ENCODE peak calls at places on chromosome 4, in nine cellular contexts. One of them, this sample, is unnamed.

GRCh38 chr4:159549092-159549491 is 446.2 kb downstream of the RAPGEF2 start:
- DNase-seq in psoas muscle: no peak
- DNase-seq in AG08396: no peak
- DNase-seq in pancreas: no peak
- DNase-seq in NCI-H446 treated with DMSO at 0.1 percent for 48 hours: no peak
- DNase-seq in brain microvascular endothelial cell: peak
- DNase-seq in aorta: no peak
- DNase-seq in AG10803: no peak
- DNase-seq in activated CD4-positive, alpha-beta T cell treated with anti-CD3 and anti-CD28 coated beads, Interleukin-2, amount 10 ng/mL, durations not matched to agents 7 days and 5 days: no peak
- DNase-seq in this sample: no peak

GRCh38 chr4:15718465-15718864 is 15.6 kb downstream of the BST1 start:
- DNase-seq in psoas muscle: no peak
- DNase-seq in AG08396: no peak
- DNase-seq in pancreas: no peak
- DNase-seq in NCI-H446 treated with DMSO at 0.1 percent for 48 hours: no peak
- DNase-seq in brain microvascular endothelial cell: no peak
- DNase-seq in aorta: no peak
- DNase-seq in AG10803: no peak
- DNase-seq in activated CD4-positive, alpha-beta T cell treated with anti-CD3 and anti-CD28 coated beads, Interleukin-2, amount 10 ng/mL, durations not matched to agents 7 days and 5 days: no peak
- DNase-seq in this sample: no peak

GRCh38 chr4:108700358-108700757 is 50.0 kb downstream of the OSTC start:
- DNase-seq in psoas muscle: no peak
- DNase-seq in AG08396: no peak
- DNase-seq in pancreas: no peak
- DNase-seq in NCI-H446 treated with DMSO at 0.1 percent for 48 hours: no peak
- DNase-seq in brain microvascular endothelial cell: no peak
- DNase-seq in aorta: no peak
- DNase-seq in AG10803: peak
- DNase-seq in activated CD4-positive, alpha-beta T cell treated with anti-CD3 and anti-CD28 coated beads, Interleukin-2, amount 10 ng/mL, durations not matched to agents 7 days and 5 days: no peak
- DNase-seq in this sample: no peak

GRCh38 chr4:103400405-103400804 is 202.3 kb upstream of the CENPE start:
- DNase-seq in psoas muscle: no peak
- DNase-seq in AG08396: no peak
- DNase-seq in pancreas: no peak
- DNase-seq in NCI-H446 treated with DMSO at 0.1 percent for 48 hours: no peak
- DNase-seq in brain microvascular endothelial cell: peak
- DNase-seq in aorta: no peak
- DNase-seq in AG10803: no peak
- DNase-seq in activated CD4-positive, alpha-beta T cell treated with anti-CD3 and anti-CD28 coated beads, Interleukin-2, amount 10 ng/mL, durations not matched to agents 7 days and 5 days: no peak
- DNase-seq in this sample: no peak

GRCh38 chr4:68865178-68865638 is 49.4 kb downstream of the UGT2B10 start:
- DNase-seq in psoas muscle: no peak
- DNase-seq in AG08396: no peak
- DNase-seq in pancreas: peak
- DNase-seq in NCI-H446 treated with DMSO at 0.1 percent for 48 hours: no peak
- DNase-seq in brain microvascular endothelial cell: no peak
- DNase-seq in aorta: no peak
- DNase-seq in AG10803: no peak
- DNase-seq in activated CD4-positive, alpha-beta T cell treated with anti-CD3 and anti-CD28 coated beads, Interleukin-2, amount 10 ng/mL, durations not matched to agents 7 days and 5 days: no peak
- DNase-seq in this sample: no peak

GRCh38 chr4:184922301-184922700 is 96.0 kb upstream of the HELT start:
- DNase-seq in psoas muscle: no peak
- DNase-seq in AG08396: no peak
- DNase-seq in pancreas: no peak
- DNase-seq in NCI-H446 treated with DMSO at 0.1 percent for 48 hours: no peak
- DNase-seq in brain microvascular endothelial cell: no peak
- DNase-seq in aorta: no peak
- DNase-seq in AG10803: no peak
- DNase-seq in activated CD4-positive, alpha-beta T cell treated with anti-CD3 and anti-CD28 coated beads, Interleukin-2, amount 10 ng/mL, durations not matched to agents 7 days and 5 days: no peak
- DNase-seq in this sample: no peak

GRCh38 chr4:10074767-10075105 is 41.9 kb downstream of the WDR1 start:
- DNase-seq in psoas muscle: no peak
- DNase-seq in AG08396: peak
- DNase-seq in pancreas: no peak
- DNase-seq in NCI-H446 treated with DMSO at 0.1 percent for 48 hours: no peak
- DNase-seq in brain microvascular endothelial cell: peak
- DNase-seq in aorta: no peak
- DNase-seq in AG10803: peak
- DNase-seq in activated CD4-positive, alpha-beta T cell treated with anti-CD3 and anti-CD28 coated beads, Interleukin-2, amount 10 ng/mL, durations not matched to agents 7 days and 5 days: no peak
- DNase-seq in this sample: no peak

GRCh38 chr4:107552306-107552705 is 167.7 kb downstream of the PAPSS1 start:
- DNase-seq in psoas muscle: no peak
- DNase-seq in AG08396: no peak
- DNase-seq in pancreas: no peak
- DNase-seq in NCI-H446 treated with DMSO at 0.1 percent for 48 hours: no peak
- DNase-seq in brain microvascular endothelial cell: no peak
- DNase-seq in aorta: no peak
- DNase-seq in AG10803: peak
- DNase-seq in activated CD4-positive, alpha-beta T cell treated with anti-CD3 and anti-CD28 coated beads, Interleukin-2, amount 10 ng/mL, durations not matched to agents 7 days and 5 days: no peak
- DNase-seq in this sample: no peak

GRCh38 chr4:140251566-140251965 is 97.6 kb upstream of the MAML3 start:
- DNase-seq in psoas muscle: no peak
- DNase-seq in AG08396: no peak
- DNase-seq in pancreas: no peak
- DNase-seq in NCI-H446 treated with DMSO at 0.1 percent for 48 hours: no peak
- DNase-seq in brain microvascular endothelial cell: no peak
- DNase-seq in aorta: no peak
- DNase-seq in AG10803: no peak
- DNase-seq in activated CD4-positive, alpha-beta T cell treated with anti-CD3 and anti-CD28 coated beads, Interleukin-2, amount 10 ng/mL, durations not matched to agents 7 days and 5 days: no peak
- DNase-seq in this sample: no peak

GRCh38 chr4:111806331-111806730 is 338.9 kb upstream of the FAM241A start:
- DNase-seq in psoas muscle: no peak
- DNase-seq in AG08396: no peak
- DNase-seq in pancreas: no peak
- DNase-seq in NCI-H446 treated with DMSO at 0.1 percent for 48 hours: no peak
- DNase-seq in brain microvascular endothelial cell: peak
- DNase-seq in aorta: no peak
- DNase-seq in AG10803: no peak
- DNase-seq in activated CD4-positive, alpha-beta T cell treated with anti-CD3 and anti-CD28 coated beads, Interleukin-2, amount 10 ng/mL, durations not matched to agents 7 days and 5 days: no peak
- DNase-seq in this sample: no peak

GRCh38 chr4:13558881-13559280 is 14.6 kb upstream of the NKX3-2 start:
- DNase-seq in psoas muscle: no peak
- DNase-seq in AG08396: no peak
- DNase-seq in pancreas: no peak
- DNase-seq in NCI-H446 treated with DMSO at 0.1 percent for 48 hours: no peak
- DNase-seq in brain microvascular endothelial cell: no peak
- DNase-seq in aorta: no peak
- DNase-seq in AG10803: no peak
- DNase-seq in activated CD4-positive, alpha-beta T cell treated with anti-CD3 and anti-CD28 coated beads, Interleukin-2, amount 10 ng/mL, durations not matched to agents 7 days and 5 days: no peak
- DNase-seq in this sample: no peak

GRCh38 chr4:25504932-25505636 is 128.0 kb downstream of the ANAPC4 start:
- DNase-seq in psoas muscle: no peak
- DNase-seq in AG08396: no peak
- DNase-seq in pancreas: no peak
- DNase-seq in NCI-H446 treated with DMSO at 0.1 percent for 48 hours: no peak
- DNase-seq in brain microvascular endothelial cell: no peak
- DNase-seq in aorta: no peak
- DNase-seq in AG10803: no peak
- DNase-seq in activated CD4-positive, alpha-beta T cell treated with anti-CD3 and anti-CD28 coated beads, Interleukin-2, amount 10 ng/mL, durations not matched to agents 7 days and 5 days: no peak
- DNase-seq in this sample: no peak

GRCh38 chr4:140754918-140755810 is 1.0 kb downstream of the TBC1D9 start:
- DNase-seq in psoas muscle: no peak
- DNase-seq in AG08396: no peak
- DNase-seq in pancreas: no peak
- DNase-seq in NCI-H446 treated with DMSO at 0.1 percent for 48 hours: no peak
- DNase-seq in brain microvascular endothelial cell: no peak
- DNase-seq in aorta: no peak
- DNase-seq in AG10803: no peak
- DNase-seq in activated CD4-positive, alpha-beta T cell treated with anti-CD3 and anti-CD28 coated beads, Interleukin-2, amount 10 ng/mL, durations not matched to agents 7 days and 5 days: no peak
- DNase-seq in this sample: no peak

GRCh38 chr4:41256740-41257256 is at the start of gene UCHL1:
- DNase-seq in psoas muscle: peak
- DNase-seq in AG08396: peak
- DNase-seq in pancreas: no peak
- DNase-seq in NCI-H446 treated with DMSO at 0.1 percent for 48 hours: peak
- DNase-seq in brain microvascular endothelial cell: peak
- DNase-seq in aorta: peak
- DNase-seq in AG10803: peak
- DNase-seq in activated CD4-positive, alpha-beta T cell treated with anti-CD3 and anti-CD28 coated beads, Interleukin-2, amount 10 ng/mL, durations not matched to agents 7 days and 5 days: no peak
- DNase-seq in this sample: peak

GRCh38 chr4:140609548-140610425 is 41.0 kb upstream of the UCP1 start:
- DNase-seq in psoas muscle: no peak
- DNase-seq in AG08396: peak
- DNase-seq in pancreas: no peak
- DNase-seq in NCI-H446 treated with DMSO at 0.1 percent for 48 hours: peak
- DNase-seq in brain microvascular endothelial cell: peak
- DNase-seq in aorta: no peak
- DNase-seq in AG10803: peak
- DNase-seq in activated CD4-positive, alpha-beta T cell treated with anti-CD3 and anti-CD28 coated beads, Interleukin-2, amount 10 ng/mL, durations not matched to agents 7 days and 5 days: no peak
- DNase-seq in this sample: peak

GRCh38 chr4:41887821-41888699 is 47.2 kb upstream of the TMEM33 start:
- DNase-seq in psoas muscle: no peak
- DNase-seq in AG08396: no peak
- DNase-seq in pancreas: no peak
- DNase-seq in NCI-H446 treated with DMSO at 0.1 percent for 48 hours: no peak
- DNase-seq in brain microvascular endothelial cell: peak
- DNase-seq in aorta: no peak
- DNase-seq in AG10803: peak
- DNase-seq in activated CD4-positive, alpha-beta T cell treated with anti-CD3 and anti-CD28 coated beads, Interleukin-2, amount 10 ng/mL, durations not matched to agents 7 days and 5 days: peak
- DNase-seq in this sample: peak

GRCh38 chr4:8439914-8440490 is 521 bp downstream of the ACOX3 start:
- DNase-seq in psoas muscle: no peak
- DNase-seq in AG08396: no peak
- DNase-seq in pancreas: no peak
- DNase-seq in NCI-H446 treated with DMSO at 0.1 percent for 48 hours: no peak
- DNase-seq in brain microvascular endothelial cell: no peak
- DNase-seq in aorta: no peak
- DNase-seq in AG10803: peak
- DNase-seq in activated CD4-positive, alpha-beta T cell treated with anti-CD3 and anti-CD28 coated beads, Interleukin-2, amount 10 ng/mL, durations not matched to agents 7 days and 5 days: peak
- DNase-seq in this sample: peak

GRCh38 chr4:4456351-4456750 is 69.4 kb downstream of the NSG1 start:
- DNase-seq in psoas muscle: no peak
- DNase-seq in AG08396: no peak
- DNase-seq in pancreas: no peak
- DNase-seq in NCI-H446 treated with DMSO at 0.1 percent for 48 hours: no peak
- DNase-seq in brain microvascular endothelial cell: peak
- DNase-seq in aorta: no peak
- DNase-seq in AG10803: no peak
- DNase-seq in activated CD4-positive, alpha-beta T cell treated with anti-CD3 and anti-CD28 coated beads, Interleukin-2, amount 10 ng/mL, durations not matched to agents 7 days and 5 days: no peak
- DNase-seq in this sample: no peak

GRCh38 chr4:48557478-48557877 is 67.4 kb downstream of the ZAR1 start:
- DNase-seq in psoas muscle: no peak
- DNase-seq in AG08396: no peak
- DNase-seq in pancreas: no peak
- DNase-seq in NCI-H446 treated with DMSO at 0.1 percent for 48 hours: no peak
- DNase-seq in brain microvascular endothelial cell: no peak
- DNase-seq in aorta: no peak
- DNase-seq in AG10803: no peak
- DNase-seq in activated CD4-positive, alpha-beta T cell treated with anti-CD3 and anti-CD28 coated beads, Interleukin-2, amount 10 ng/mL, durations not matched to agents 7 days and 5 days: no peak
- DNase-seq in this sample: no peak

GRCh38 chr4:88008133-88008621 is 742 bp downstream of the PKD2 start:
- DNase-seq in psoas muscle: peak
- DNase-seq in AG08396: peak
- DNase-seq in pancreas: peak
- DNase-seq in NCI-H446 treated with DMSO at 0.1 percent for 48 hours: no peak
- DNase-seq in brain microvascular endothelial cell: peak
- DNase-seq in aorta: peak
- DNase-seq in AG10803: peak
- DNase-seq in activated CD4-positive, alpha-beta T cell treated with anti-CD3 and anti-CD28 coated beads, Interleukin-2, amount 10 ng/mL, durations not matched to agents 7 days and 5 days: peak
- DNase-seq in this sample: peak

GRCh38 chr4:112910109-112910736 is 139.2 kb upstream of the ANK2 start:
- DNase-seq in psoas muscle: no peak
- DNase-seq in AG08396: peak
- DNase-seq in pancreas: no peak
- DNase-seq in NCI-H446 treated with DMSO at 0.1 percent for 48 hours: peak
- DNase-seq in brain microvascular endothelial cell: peak
- DNase-seq in aorta: no peak
- DNase-seq in AG10803: peak
- DNase-seq in activated CD4-positive, alpha-beta T cell treated with anti-CD3 and anti-CD28 coated beads, Interleukin-2, amount 10 ng/mL, durations not matched to agents 7 days and 5 days: no peak
- DNase-seq in this sample: no peak

GRCh38 chr4:170259631-170260153 is 169.9 kb upstream of the AADAT start:
- DNase-seq in psoas muscle: peak
- DNase-seq in AG08396: peak
- DNase-seq in pancreas: peak
- DNase-seq in NCI-H446 treated with DMSO at 0.1 percent for 48 hours: peak
- DNase-seq in brain microvascular endothelial cell: peak
- DNase-seq in aorta: no peak
- DNase-seq in AG10803: peak
- DNase-seq in activated CD4-positive, alpha-beta T cell treated with anti-CD3 and anti-CD28 coated beads, Interleukin-2, amount 10 ng/mL, durations not matched to agents 7 days and 5 days: peak
- DNase-seq in this sample: peak

GRCh38 chr4:111959202-111959601 is 186.1 kb upstream of the FAM241A start:
- DNase-seq in psoas muscle: no peak
- DNase-seq in AG08396: no peak
- DNase-seq in pancreas: no peak
- DNase-seq in NCI-H446 treated with DMSO at 0.1 percent for 48 hours: no peak
- DNase-seq in brain microvascular endothelial cell: peak
- DNase-seq in aorta: no peak
- DNase-seq in AG10803: peak
- DNase-seq in activated CD4-positive, alpha-beta T cell treated with anti-CD3 and anti-CD28 coated beads, Interleukin-2, amount 10 ng/mL, durations not matched to agents 7 days and 5 days: no peak
- DNase-seq in this sample: peak

GRCh38 chr4:155491336-155492131 is 114.8 kb upstream of the MAP9 start:
- DNase-seq in psoas muscle: no peak
- DNase-seq in AG08396: no peak
- DNase-seq in pancreas: no peak
- DNase-seq in NCI-H446 treated with DMSO at 0.1 percent for 48 hours: no peak
- DNase-seq in brain microvascular endothelial cell: no peak
- DNase-seq in aorta: no peak
- DNase-seq in AG10803: no peak
- DNase-seq in activated CD4-positive, alpha-beta T cell treated with anti-CD3 and anti-CD28 coated beads, Interleukin-2, amount 10 ng/mL, durations not matched to agents 7 days and 5 days: no peak
- DNase-seq in this sample: peak

GRCh38 chr4:159384619-159385018 is 281.7 kb downstream of the RAPGEF2 start:
- DNase-seq in psoas muscle: no peak
- DNase-seq in AG08396: no peak
- DNase-seq in pancreas: no peak
- DNase-seq in NCI-H446 treated with DMSO at 0.1 percent for 48 hours: no peak
- DNase-seq in brain microvascular endothelial cell: no peak
- DNase-seq in aorta: no peak
- DNase-seq in AG10803: peak
- DNase-seq in activated CD4-positive, alpha-beta T cell treated with anti-CD3 and anti-CD28 coated beads, Interleukin-2, amount 10 ng/mL, durations not matched to agents 7 days and 5 days: no peak
- DNase-seq in this sample: no peak

GRCh38 chr4:5816851-5817375 is 76.0 kb downstream of the CRMP1 start:
- DNase-seq in psoas muscle: no peak
- DNase-seq in AG08396: no peak
- DNase-seq in pancreas: no peak
- DNase-seq in NCI-H446 treated with DMSO at 0.1 percent for 48 hours: no peak
- DNase-seq in brain microvascular endothelial cell: no peak
- DNase-seq in aorta: peak
- DNase-seq in AG10803: no peak
- DNase-seq in activated CD4-positive, alpha-beta T cell treated with anti-CD3 and anti-CD28 coated beads, Interleukin-2, amount 10 ng/mL, durations not matched to agents 7 days and 5 days: no peak
- DNase-seq in this sample: no peak

GRCh38 chr4:137952116-137952515 is 290.0 kb downstream of the SLC7A11 start:
- DNase-seq in psoas muscle: no peak
- DNase-seq in AG08396: no peak
- DNase-seq in pancreas: no peak
- DNase-seq in NCI-H446 treated with DMSO at 0.1 percent for 48 hours: peak
- DNase-seq in brain microvascular endothelial cell: no peak
- DNase-seq in aorta: no peak
- DNase-seq in AG10803: peak
- DNase-seq in activated CD4-positive, alpha-beta T cell treated with anti-CD3 and anti-CD28 coated beads, Interleukin-2, amount 10 ng/mL, durations not matched to agents 7 days and 5 days: no peak
- DNase-seq in this sample: no peak

GRCh38 chr4:15398001-15398400 is 29.8 kb upstream of the C1QTNF7 start:
- DNase-seq in psoas muscle: no peak
- DNase-seq in AG08396: no peak
- DNase-seq in pancreas: no peak
- DNase-seq in NCI-H446 treated with DMSO at 0.1 percent for 48 hours: no peak
- DNase-seq in brain microvascular endothelial cell: no peak
- DNase-seq in aorta: no peak
- DNase-seq in AG10803: no peak
- DNase-seq in activated CD4-positive, alpha-beta T cell treated with anti-CD3 and anti-CD28 coated beads, Interleukin-2, amount 10 ng/mL, durations not matched to agents 7 days and 5 days: no peak
- DNase-seq in this sample: no peak

GRCh38 chr4:175906397-175906796 is 94.3 kb upstream of the GPM6A start:
- DNase-seq in psoas muscle: no peak
- DNase-seq in AG08396: no peak
- DNase-seq in pancreas: no peak
- DNase-seq in NCI-H446 treated with DMSO at 0.1 percent for 48 hours: no peak
- DNase-seq in brain microvascular endothelial cell: no peak
- DNase-seq in aorta: no peak
- DNase-seq in AG10803: no peak
- DNase-seq in activated CD4-positive, alpha-beta T cell treated with anti-CD3 and anti-CD28 coated beads, Interleukin-2, amount 10 ng/mL, durations not matched to agents 7 days and 5 days: no peak
- DNase-seq in this sample: no peak

GRCh38 chr4:40621229-40621591 is 8.5 kb downstream of the RBM47 start:
- DNase-seq in psoas muscle: no peak
- DNase-seq in AG08396: no peak
- DNase-seq in pancreas: no peak
- DNase-seq in NCI-H446 treated with DMSO at 0.1 percent for 48 hours: no peak
- DNase-seq in brain microvascular endothelial cell: no peak
- DNase-seq in aorta: no peak
- DNase-seq in AG10803: no peak
- DNase-seq in activated CD4-positive, alpha-beta T cell treated with anti-CD3 and anti-CD28 coated beads, Interleukin-2, amount 10 ng/mL, durations not matched to agents 7 days and 5 days: no peak
- DNase-seq in this sample: no peak

GRCh38 chr4:11436673-11437072 is 8.0 kb upstream of the HS3ST1 start:
- DNase-seq in psoas muscle: no peak
- DNase-seq in AG08396: no peak
- DNase-seq in pancreas: no peak
- DNase-seq in NCI-H446 treated with DMSO at 0.1 percent for 48 hours: no peak
- DNase-seq in brain microvascular endothelial cell: no peak
- DNase-seq in aorta: no peak
- DNase-seq in AG10803: no peak
- DNase-seq in activated CD4-positive, alpha-beta T cell treated with anti-CD3 and anti-CD28 coated beads, Interleukin-2, amount 10 ng/mL, durations not matched to agents 7 days and 5 days: no peak
- DNase-seq in this sample: no peak

This sample was measured in GM13977.